ENCODE peak calls at places on chromosomes 16 and 17, in eight cellular contexts. A is body of pancreas; S is Right ventricle myocardium superior; J is effector memory CD4-positive, alpha-beta T cell; W is stimulated activated CD8-positive, alpha-beta memory T cell treated with anti-CD3 and anti-CD28 coated beads, Interleukin-7, amount 100 ng/mL, for 24 hours; Z is dermis blood vessel endothelial cell; T is fibroblast of lung; M is skeletal muscle cell. Q is an unnamed sample.

GRCh38 chr17:81944858-81945257 is 2.2 kb downstream of the MYADML2 start:
- DNase-seq in A (no peak), S (no peak), J (no peak), W (no peak), Z (no peak), T (no peak), M (no peak), Q (no peak)

GRCh38 chr17:60901222-60901621 is 223.6 kb downstream of the BCAS3 start:
- DNase-seq in A (no peak), S (no peak), J (no peak), W (no peak), Z (no peak), T (peak; percentile 56), M (no peak), Q (no peak)

GRCh38 chr17:75814021-75814395 is 29.4 kb downstream of the UNK start:
- DNase-seq in A (no peak), S (peak; percentile 7), J (no peak), W (no peak), Z (no peak), T (no peak), M (no peak), Q (no peak)

GRCh38 chr17:77451271-77451893 is 310.6 kb downstream of the SEC14L1 start:
- DNase-seq in A (peak; percentile 75), S (peak; percentile 84), J (peak; percentile 54), W (no peak), Z (peak; percentile 76), T (peak; percentile 71), M (no peak), Q (peak; percentile 61)

GRCh38 chr16:88306860-88307545 is 75.8 kb upstream of the ZNF469 start:
- DNase-seq in A (no peak), S (peak; percentile 20), J (no peak), W (no peak), Z (peak; percentile 62), T (peak; percentile 93), M (peak; percentile 94), Q (no peak)

GRCh38 chr17:29667969-29668368 is 45.3 kb upstream of the CORO6 start:
- DNase-seq in A (no peak), S (no peak), J (no peak), W (no peak), Z (no peak), T (no peak), M (no peak), Q (no peak)

GRCh38 chr16:86070511-86070910 is 171.5 kb downstream of the IRF8 start:
- DNase-seq in A (no peak), S (no peak), J (no peak), W (no peak), Z (no peak), T (no peak), M (no peak), Q (no peak)

GRCh38 chr16:30820952-30821421 is 34.0 kb upstream of the ZNF629 start:
- DNase-seq in A (no peak), S (no peak), J (no peak), W (no peak), Z (no peak), T (no peak), M (no peak), Q (no peak)

GRCh38 chr17:752620-753219 is 656 bp upstream of the GEMIN4 start:
- DNase-seq in A (peak; percentile 83), S (peak; percentile 88), J (no peak), W (no peak), Z (peak; percentile 74), T (peak; percentile 73), M (no peak), Q (no peak)

GRCh38 chr16:9016824-9017223 is 53.1 kb upstream of the USP7 start:
- DNase-seq in A (no peak), S (no peak), J (no peak), W (no peak), Z (peak; percentile 50), T (no peak), M (no peak), Q (no peak)

GRCh38 chr17:74055508-74056160 is 147.8 kb upstream of the RPL38 start:
- DNase-seq in A (no peak), S (no peak), J (no peak), W (no peak), Z (no peak), T (no peak), M (no peak), Q (no peak)

GRCh38 chr16:90028985-90029384 is 9.7 kb upstream of the DBNDD1 start:
- DNase-seq in A (no peak), S (no peak), J (no peak), W (no peak), Z (no peak), T (no peak), M (no peak), Q (no peak)

GRCh38 chr17:78879679-78880186 is 23.3 kb downstream of the CEP295NL start:
- DNase-seq in A (peak; percentile 46), S (peak; percentile 84), J (no peak), W (no peak), Z (peak; percentile 87), T (peak; percentile 97), M (peak; percentile 93), Q (no peak)

GRCh38 chr16:30187971-30188561 is 4.7 kb downstream of the CORO1A start:
- DNase-seq in A (no peak), S (no peak), J (no peak), W (no peak), Z (no peak), T (no peak), M (no peak), Q (no peak)

GRCh38 chr17:79954281-79955166 is 81.1 kb downstream of the TBC1D16 start:
- DNase-seq in A (no peak), S (no peak), J (no peak), W (no peak), Z (no peak), T (no peak), M (no peak), Q (no peak)

GRCh38 chr16:51155901-51156810 is 5.1 kb upstream of the SALL1 start:
- DNase-seq in A (no peak), S (no peak), J (no peak), W (no peak), Z (no peak), T (peak; percentile 40), M (no peak), Q (no peak)

GRCh38 chr16:58032710-58033293 is 7.2 kb downstream of the MMP15 start:
- DNase-seq in A (peak; percentile 88), S (peak; percentile 83), J (no peak), W (no peak), Z (no peak), T (no peak), M (no peak), Q (no peak)

GRCh38 chr17:15361151-15361550 is 19.8 kb upstream of the TEKT3 start:
- DNase-seq in A (no peak), S (no peak), J (no peak), W (no peak), Z (no peak), T (no peak), M (no peak), Q (no peak)

GRCh38 chr16:5776876-5777275 is 679.3 kb upstream of the EEF2KMT start:
- DNase-seq in A (no peak), S (no peak), J (no peak), W (no peak), Z (no peak), T (no peak), M (no peak), Q (no peak)

GRCh38 chr17:64174686-64175456 is 44.9 kb upstream of the ERN1 start:
- DNase-seq in A (peak; percentile 78), S (no peak), J (no peak), W (no peak), Z (peak; percentile 74), T (peak; percentile 79), M (no peak), Q (no peak)

GRCh38 chr16:27677300-27677699 is 127.4 kb downstream of the KATNIP start:
- DNase-seq in A (no peak), S (no peak), J (no peak), W (no peak), Z (peak; percentile 67), T (peak; percentile 5), M (no peak), Q (no peak)

Q was measured in activated T-helper 9 cell treated with anti-CD3 and anti-CD28 coated beads, Interleukin-2, amount 50 U/mL, for 16 hours.